ENCODE peak calls at places on chromosome 12, in six cellular contexts. F, X, U, W, H and L are unnamed samples.

GRCh38 chr12:30993766-30994165 is 67.2 kb downstream of the TSPAN11 start:
- DNase-seq in F (no peak), X (no peak), U (no peak), W (no peak), H (no peak), L (no peak)

GRCh38 chr12:82968644-82969339 is 282.1 kb downstream of the TMTC2 start:
- DNase-seq in F (no peak), X (no peak), U (no peak), W (no peak), H (no peak), L (peak)

GRCh38 chr12:80937391-80938238 is at the start of gene LIN7A:
- DNase-seq in F (no peak), X (peak), U (peak), W (peak), H (no peak), L (peak)

GRCh38 chr12:40033260-40033649 is 72.6 kb downstream of the SLC2A13 start:
- DNase-seq in F (no peak), X (no peak), U (no peak), W (no peak), H (no peak), L (no peak)

GRCh38 chr12:85568395-85569103 is 267.7 kb downstream of the RASSF9 start:
- DNase-seq in F (no peak), X (no peak), U (no peak), W (peak), H (no peak), L (no peak)

GRCh38 chr12:109937371-109937770 is 37.3 kb downstream of the TCHP start:
- DNase-seq in F (no peak), X (no peak), U (peak), W (no peak), H (no peak), L (no peak)

GRCh38 chr12:128091101-128091795 is 175.7 kb upstream of the TMEM132C start:
- DNase-seq in F (no peak), X (no peak), U (no peak), W (no peak), H (no peak), L (no peak)

GRCh38 chr12:128818065-128819022 is 5.4 kb downstream of the SLC15A4 start:
- DNase-seq in F (no peak), X (no peak), U (no peak), W (no peak), H (no peak), L (no peak)

GRCh38 chr12:103571286-103571685 is 15.8 kb upstream of the STAB2 start:
- DNase-seq in F (no peak), X (no peak), U (peak), W (peak), H (no peak), L (no peak)

GRCh38 chr12:2387051-2387834 is 334.5 kb downstream of the CACNA1C start:
- DNase-seq in F (no peak), X (no peak), U (no peak), W (no peak), H (no peak), L (no peak)

GRCh38 chr12:58575281-58575680 is 345.0 kb downstream of the LRIG3 start:
- DNase-seq in F (no peak), X (no peak), U (peak), W (no peak), H (no peak), L (peak)

GRCh38 chr12:100703868-100704267 is 90.7 kb upstream of the ANO4 start:
- DNase-seq in F (no peak), X (no peak), U (no peak), W (no peak), H (no peak), L (no peak)

GRCh38 chr12:46803517-46803916 is 22.3 kb downstream of the SLC38A4 start:
- DNase-seq in F (no peak), X (no peak), U (no peak), W (no peak), H (no peak), L (no peak)

GRCh38 chr12:77537648-77538047 is 293.0 kb upstream of the NAV3 start:
- DNase-seq in F (no peak), X (no peak), U (no peak), W (no peak), H (no peak), L (peak)

GRCh38 chr12:15320881-15321280 is 1.4 kb upstream of the PTPRO start:
- DNase-seq in F (no peak), X (no peak), U (no peak), W (no peak), H (no peak), L (no peak)

GRCh38 chr12:27463826-27464554 is 17.5 kb downstream of the SMCO2 start:
- DNase-seq in F (no peak), X (no peak), U (no peak), W (no peak), H (no peak), L (peak)

GRCh38 chr12:76018111-76018510 is 13.5 kb downstream of the PHLDA1 start:
- DNase-seq in F (no peak), X (no peak), U (no peak), W (peak), H (no peak), L (peak)

GRCh38 chr12:76023069-76023690 is 8.4 kb downstream of the PHLDA1 start:
- DNase-seq in F (no peak), X (no peak), U (no peak), W (no peak), H (no peak), L (no peak)

GRCh38 chr12:76020281-76020680 is 11.3 kb downstream of the PHLDA1 start:
- DNase-seq in F (peak), X (peak), U (no peak), W (no peak), H (no peak), L (peak)

GRCh38 chr12:76018672-76019071 is 12.9 kb downstream of the PHLDA1 start:
- DNase-seq in F (no peak), X (no peak), U (no peak), W (no peak), H (no peak), L (no peak)

DNA sequence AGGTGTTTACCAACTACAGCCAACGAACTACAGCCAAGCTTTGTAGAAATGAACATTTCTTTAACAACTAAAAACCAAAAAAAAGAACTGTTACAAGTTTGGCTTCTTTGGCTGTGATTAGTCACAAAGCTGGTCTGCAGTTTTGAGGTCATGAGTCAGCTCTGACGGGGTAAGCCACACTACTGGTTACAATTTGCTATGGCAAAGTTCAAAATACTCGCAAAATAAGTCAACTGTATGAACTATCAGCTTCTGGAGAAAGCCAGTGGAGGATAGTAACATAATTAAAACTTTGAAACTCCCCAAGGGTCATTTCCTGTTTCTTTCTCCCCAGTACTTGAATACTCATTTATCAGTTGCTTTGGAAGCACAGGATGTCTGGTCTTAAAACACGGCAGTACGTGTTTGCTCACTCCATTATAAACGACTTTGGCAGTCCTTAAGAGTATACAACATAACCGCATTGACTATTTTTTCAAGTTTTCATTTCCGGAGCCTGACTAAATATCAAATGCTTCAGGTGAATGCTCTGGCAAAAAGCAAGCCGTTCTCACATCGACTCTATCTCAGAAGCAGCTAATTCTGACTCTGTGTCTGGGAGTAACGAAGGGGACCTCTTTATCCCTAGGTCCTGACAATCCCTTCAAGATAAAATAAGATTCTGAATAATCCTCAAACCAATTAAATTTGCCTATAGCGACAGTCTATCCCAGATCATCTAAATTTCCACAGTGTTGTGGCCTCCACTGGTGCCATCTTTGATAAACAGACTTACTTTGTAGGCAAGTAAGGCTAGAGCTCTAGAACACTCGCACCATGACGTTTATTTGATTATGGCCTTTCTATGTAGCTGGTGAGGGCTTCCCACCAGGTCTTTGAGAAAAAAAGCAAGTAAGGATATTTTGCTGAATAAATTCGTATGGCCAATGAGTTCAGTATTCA is 10.6 kb downstream of the PHLDA1 start:
- DNase-seq in F (peak), X (peak), U (peak), W (no peak), H (peak), L (peak)
- TF ChIP-seq POLR2A in F (no peak), X (no peak), U (peak), W (no peak), H (no peak), L (no peak)

GRCh38 chr12:7966558-7966957 is 30.6 kb upstream of the SLC2A3 start:
- DNase-seq in F (no peak), X (no peak), U (no peak), W (no peak), H (no peak), L (peak)

GRCh38 chr12:7959278-7960063 is 23.5 kb upstream of the SLC2A3 start:
- DNase-seq in F (peak), X (no peak), U (peak), W (peak), H (peak), L (peak)

DNA sequence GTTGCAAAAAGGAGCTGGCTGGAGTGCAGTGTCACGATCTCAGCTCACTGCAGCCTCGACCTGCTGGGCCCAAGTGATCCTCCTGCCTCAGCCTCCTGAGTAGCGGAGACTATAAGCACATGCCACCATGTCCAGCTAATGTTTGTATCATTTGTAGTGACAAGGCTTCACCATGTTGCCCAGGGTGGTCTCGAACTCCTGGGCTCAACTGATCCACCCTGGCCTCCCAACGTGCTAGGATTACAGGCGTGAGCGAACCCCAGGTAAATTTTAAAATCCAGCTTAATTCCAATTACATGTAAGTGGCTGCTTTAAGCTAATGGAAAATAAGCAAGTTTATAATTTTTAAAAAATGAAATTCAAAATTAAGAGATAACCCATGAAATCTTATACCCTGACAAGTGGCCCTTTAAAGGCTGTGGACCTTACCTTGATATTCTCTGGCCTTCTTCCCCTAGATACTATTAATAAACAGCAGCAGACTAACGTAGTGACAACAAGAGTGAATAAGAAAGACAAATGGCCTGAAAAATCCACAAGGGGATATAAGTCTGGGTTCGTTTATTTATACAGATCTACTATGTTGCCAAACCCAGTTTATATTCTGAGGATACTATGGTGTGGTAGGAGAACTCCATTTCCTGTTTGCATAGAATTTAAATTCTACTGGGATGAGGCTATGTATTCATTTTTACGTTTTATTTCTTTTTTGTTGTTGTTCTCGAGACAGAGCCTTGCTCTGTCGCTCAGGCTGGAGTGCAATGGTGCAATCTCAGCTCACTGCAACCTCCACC is 25.6 kb upstream of the SLC2A3 start:
- DNase-seq in F (no peak), X (no peak), U (no peak), W (no peak), H (no peak), L (no peak)
- H3K4me3 ChIP-seq in F (peak), X (peak), U (no peak), W (peak), H (no peak), L (peak)

GRCh38 chr12:122850695-122851350 is 15.6 kb downstream of the HIP1R start:
- DNase-seq in F (no peak), X (no peak), U (peak), W (no peak), H (no peak), L (peak)

GRCh38 chr12:122850048-122850445 is 14.8 kb downstream of the HIP1R start:
- DNase-seq in F (no peak), X (no peak), U (no peak), W (no peak), H (no peak), L (no peak)

GRCh38 chr12:122853582-122854245 is 18.5 kb downstream of the HIP1R start:
- DNase-seq in F (no peak), X (no peak), U (no peak), W (no peak), H (no peak), L (no peak)

GRCh38 chr12:122852336-122853275 is 17.3 kb downstream of the HIP1R start:
- DNase-seq in F (no peak), X (no peak), U (peak), W (no peak), H (no peak), L (no peak)

GRCh38 chr12:122851820-122852219 is 16.6 kb downstream of the HIP1R start:
- DNase-seq in F (no peak), X (no peak), U (peak), W (no peak), H (no peak), L (no peak)
- TF ChIP-seq MYC in F (no peak), X (no peak), U (no peak), W (no peak), H (no peak), L (no peak)

GRCh38 chr12:4417471-4417870 is 28.1 kb downstream of the FGF6 start:
- DNase-seq in F (no peak), X (no peak), U (no peak), W (no peak), H (no peak), L (no peak)
- TF ChIP-seq POLR2A in F (no peak), X (no peak), U (no peak), W (no peak), H (no peak), L (no peak)

GRCh38 chr12:119883234-119883633 is 6.1 kb upstream of the CIT start:
- DNase-seq in F (no peak), X (no peak), U (no peak), W (no peak), H (no peak), L (no peak)

GRCh38 chr12:119876761-119877638 is at the start of gene CIT:
- DNase-seq in F (peak), X (peak), U (peak), W (peak), H (peak), L (peak)

DNA sequence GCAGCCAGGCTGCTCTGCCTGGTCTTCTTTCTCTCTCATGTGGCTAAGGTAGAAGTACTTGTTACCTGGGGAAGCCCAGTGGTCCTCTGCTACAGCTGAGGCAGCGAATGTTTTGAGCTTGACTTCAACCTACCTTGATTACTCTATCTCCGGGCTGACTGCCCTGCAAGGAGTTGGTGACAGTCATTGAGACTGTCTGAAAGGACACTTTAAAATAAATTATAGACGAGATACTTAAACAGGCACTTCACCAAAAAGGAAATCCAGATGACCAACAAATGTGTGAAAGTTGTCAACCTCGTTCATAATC is 474 bp upstream of the CIT start:
- DNase-seq in F (no peak), X (no peak), U (no peak), W (no peak), H (no peak), L (no peak)
- H3K4me3 ChIP-seq in F (peak), X (peak), U (peak), W (peak), H (peak), L (peak)